ENCODE peak calls at places on chromosomes 6 and 20, in nine cellular contexts. One of them, this sample, is unnamed.

GRCh38 chr6:167699141-167700036 is 127.3 kb upstream of the AFDN start:
- DNase-seq in mesenchymal stem cell: peak
- DNase-seq in right cardiac atrium: peak
- DNase-seq in amniotic stem cell: no peak
- DNase-seq in choroid plexus epithelial cell: peak
- DNase-seq in NCI-H1105: no peak
- DNase-seq in stimulated activated CD4-positive, alpha-beta T cell treated with anti-CD3 and anti-CD28 coated beads, TNF-alpha, amount 100 ng/mL, for 1 hour: peak
- DNase-seq in small intestine: peak
- DNase-seq in adipocyte: no peak
- DNase-seq in this sample: peak

GRCh38 chr6:14934844-14935243 is 311.0 kb upstream of the JARID2 start:
- DNase-seq in mesenchymal stem cell: no peak
- DNase-seq in right cardiac atrium: no peak
- DNase-seq in amniotic stem cell: no peak
- DNase-seq in choroid plexus epithelial cell: no peak
- DNase-seq in NCI-H1105: no peak
- DNase-seq in stimulated activated CD4-positive, alpha-beta T cell treated with anti-CD3 and anti-CD28 coated beads, TNF-alpha, amount 100 ng/mL, for 1 hour: no peak
- DNase-seq in small intestine: no peak
- DNase-seq in adipocyte: no peak
- DNase-seq in this sample: no peak

GRCh38 chr6:26064619-26065257 is 22.5 kb upstream of the HFE start:
- DNase-seq in mesenchymal stem cell: peak
- DNase-seq in right cardiac atrium: no peak
- DNase-seq in amniotic stem cell: peak
- DNase-seq in choroid plexus epithelial cell: peak
- DNase-seq in NCI-H1105: no peak
- DNase-seq in stimulated activated CD4-positive, alpha-beta T cell treated with anti-CD3 and anti-CD28 coated beads, TNF-alpha, amount 100 ng/mL, for 1 hour: no peak
- DNase-seq in small intestine: peak
- DNase-seq in adipocyte: peak
- DNase-seq in this sample: no peak

GRCh38 chr20:6104493-6105188 is 18.2 kb downstream of the FERMT1 start:
- DNase-seq in mesenchymal stem cell: peak
- DNase-seq in right cardiac atrium: no peak
- DNase-seq in amniotic stem cell: no peak
- DNase-seq in choroid plexus epithelial cell: peak
- DNase-seq in NCI-H1105: no peak
- DNase-seq in stimulated activated CD4-positive, alpha-beta T cell treated with anti-CD3 and anti-CD28 coated beads, TNF-alpha, amount 100 ng/mL, for 1 hour: no peak
- DNase-seq in small intestine: no peak
- DNase-seq in adipocyte: no peak
- DNase-seq in this sample: no peak

GRCh38 chr20:47464380-47465101 is 37.1 kb upstream of the NCOA3 start:
- DNase-seq in mesenchymal stem cell: peak
- DNase-seq in right cardiac atrium: peak
- DNase-seq in amniotic stem cell: peak
- DNase-seq in choroid plexus epithelial cell: peak
- DNase-seq in NCI-H1105: no peak
- DNase-seq in stimulated activated CD4-positive, alpha-beta T cell treated with anti-CD3 and anti-CD28 coated beads, TNF-alpha, amount 100 ng/mL, for 1 hour: no peak
- DNase-seq in small intestine: peak
- DNase-seq in adipocyte: peak
- DNase-seq in this sample: peak

GRCh38 chr20:667351-668034 is 8.1 kb downstream of the SCRT2 start:
- DNase-seq in mesenchymal stem cell: peak
- DNase-seq in right cardiac atrium: peak
- DNase-seq in amniotic stem cell: no peak
- DNase-seq in choroid plexus epithelial cell: peak
- DNase-seq in NCI-H1105: no peak
- DNase-seq in stimulated activated CD4-positive, alpha-beta T cell treated with anti-CD3 and anti-CD28 coated beads, TNF-alpha, amount 100 ng/mL, for 1 hour: peak
- DNase-seq in small intestine: peak
- DNase-seq in adipocyte: peak
- DNase-seq in this sample: peak

GRCh38 chr6:162014069-162014811 is 713.3 kb downstream of the PRKN start:
- DNase-seq in mesenchymal stem cell: no peak
- DNase-seq in right cardiac atrium: no peak
- DNase-seq in amniotic stem cell: no peak
- DNase-seq in choroid plexus epithelial cell: no peak
- DNase-seq in NCI-H1105: no peak
- DNase-seq in stimulated activated CD4-positive, alpha-beta T cell treated with anti-CD3 and anti-CD28 coated beads, TNF-alpha, amount 100 ng/mL, for 1 hour: no peak
- DNase-seq in small intestine: no peak
- DNase-seq in adipocyte: no peak
- DNase-seq in this sample: no peak

GRCh38 chr6:163001341-163001740 is 273.6 kb downstream of the PACRG start:
- DNase-seq in mesenchymal stem cell: no peak
- DNase-seq in right cardiac atrium: no peak
- DNase-seq in amniotic stem cell: no peak
- DNase-seq in choroid plexus epithelial cell: peak
- DNase-seq in NCI-H1105: no peak
- DNase-seq in stimulated activated CD4-positive, alpha-beta T cell treated with anti-CD3 and anti-CD28 coated beads, TNF-alpha, amount 100 ng/mL, for 1 hour: no peak
- DNase-seq in small intestine: no peak
- DNase-seq in adipocyte: no peak
- DNase-seq in this sample: no peak

GRCh38 chr6:12709116-12709515 is 7.5 kb upstream of the PHACTR1 start:
- DNase-seq in mesenchymal stem cell: no peak
- DNase-seq in right cardiac atrium: no peak
- DNase-seq in amniotic stem cell: no peak
- DNase-seq in choroid plexus epithelial cell: peak
- DNase-seq in NCI-H1105: no peak
- DNase-seq in stimulated activated CD4-positive, alpha-beta T cell treated with anti-CD3 and anti-CD28 coated beads, TNF-alpha, amount 100 ng/mL, for 1 hour: no peak
- DNase-seq in small intestine: no peak
- DNase-seq in adipocyte: peak
- DNase-seq in this sample: no peak

GRCh38 chr6:88864347-88865057 is 98.9 kb downstream of the RNGTT start:
- DNase-seq in mesenchymal stem cell: no peak
- DNase-seq in right cardiac atrium: no peak
- DNase-seq in amniotic stem cell: no peak
- DNase-seq in choroid plexus epithelial cell: no peak
- DNase-seq in NCI-H1105: no peak
- DNase-seq in stimulated activated CD4-positive, alpha-beta T cell treated with anti-CD3 and anti-CD28 coated beads, TNF-alpha, amount 100 ng/mL, for 1 hour: no peak
- DNase-seq in small intestine: no peak
- DNase-seq in adipocyte: no peak
- DNase-seq in this sample: no peak

GRCh38 chr6:109781001-109781400 is 89.9 kb downstream of the FIG4 start:
- DNase-seq in mesenchymal stem cell: no peak
- DNase-seq in right cardiac atrium: no peak
- DNase-seq in amniotic stem cell: no peak
- DNase-seq in choroid plexus epithelial cell: no peak
- DNase-seq in NCI-H1105: no peak
- DNase-seq in stimulated activated CD4-positive, alpha-beta T cell treated with anti-CD3 and anti-CD28 coated beads, TNF-alpha, amount 100 ng/mL, for 1 hour: no peak
- DNase-seq in small intestine: no peak
- DNase-seq in adipocyte: no peak
- DNase-seq in this sample: no peak

GRCh38 chr6:14464049-14464448 is 346.5 kb downstream of the CD83 start:
- DNase-seq in mesenchymal stem cell: no peak
- DNase-seq in right cardiac atrium: no peak
- DNase-seq in amniotic stem cell: no peak
- DNase-seq in choroid plexus epithelial cell: peak
- DNase-seq in NCI-H1105: no peak
- DNase-seq in stimulated activated CD4-positive, alpha-beta T cell treated with anti-CD3 and anti-CD28 coated beads, TNF-alpha, amount 100 ng/mL, for 1 hour: no peak
- DNase-seq in small intestine: no peak
- DNase-seq in adipocyte: no peak
- DNase-seq in this sample: no peak

GRCh38 chr6:79048611-79049010 is 29.4 kb downstream of the PHIP start:
- DNase-seq in mesenchymal stem cell: peak
- DNase-seq in right cardiac atrium: no peak
- DNase-seq in amniotic stem cell: no peak
- DNase-seq in choroid plexus epithelial cell: peak
- DNase-seq in NCI-H1105: peak
- DNase-seq in stimulated activated CD4-positive, alpha-beta T cell treated with anti-CD3 and anti-CD28 coated beads, TNF-alpha, amount 100 ng/mL, for 1 hour: no peak
- DNase-seq in small intestine: peak
- DNase-seq in adipocyte: peak
- DNase-seq in this sample: no peak

GRCh38 chr6:156832166-156832743 is 55.1 kb downstream of the ARID1B start:
- DNase-seq in mesenchymal stem cell: peak
- DNase-seq in right cardiac atrium: peak
- DNase-seq in amniotic stem cell: no peak
- DNase-seq in choroid plexus epithelial cell: peak
- DNase-seq in NCI-H1105: peak
- DNase-seq in stimulated activated CD4-positive, alpha-beta T cell treated with anti-CD3 and anti-CD28 coated beads, TNF-alpha, amount 100 ng/mL, for 1 hour: no peak
- DNase-seq in small intestine: peak
- DNase-seq in adipocyte: no peak
- DNase-seq in this sample: peak

GRCh38 chr20:12984069-12984765 is 24.6 kb upstream of the SPTLC3 start:
- DNase-seq in mesenchymal stem cell: no peak
- DNase-seq in right cardiac atrium: no peak
- DNase-seq in amniotic stem cell: no peak
- DNase-seq in choroid plexus epithelial cell: no peak
- DNase-seq in NCI-H1105: no peak
- DNase-seq in stimulated activated CD4-positive, alpha-beta T cell treated with anti-CD3 and anti-CD28 coated beads, TNF-alpha, amount 100 ng/mL, for 1 hour: no peak
- DNase-seq in small intestine: peak
- DNase-seq in adipocyte: no peak
- DNase-seq in this sample: no peak

GRCh38 chr6:111653434-111653833 is 47.8 kb upstream of the TRAF3IP2 start:
- DNase-seq in mesenchymal stem cell: no peak
- DNase-seq in right cardiac atrium: no peak
- DNase-seq in amniotic stem cell: no peak
- DNase-seq in choroid plexus epithelial cell: no peak
- DNase-seq in NCI-H1105: peak
- DNase-seq in stimulated activated CD4-positive, alpha-beta T cell treated with anti-CD3 and anti-CD28 coated beads, TNF-alpha, amount 100 ng/mL, for 1 hour: no peak
- DNase-seq in small intestine: no peak
- DNase-seq in adipocyte: no peak
- DNase-seq in this sample: no peak

GRCh38 chr6:98946877-98947410 is 802 bp downstream of the FBXL4 start:
- DNase-seq in mesenchymal stem cell: no peak
- DNase-seq in right cardiac atrium: peak
- DNase-seq in amniotic stem cell: no peak
- DNase-seq in choroid plexus epithelial cell: peak
- DNase-seq in NCI-H1105: peak
- DNase-seq in stimulated activated CD4-positive, alpha-beta T cell treated with anti-CD3 and anti-CD28 coated beads, TNF-alpha, amount 100 ng/mL, for 1 hour: peak
- DNase-seq in small intestine: peak
- DNase-seq in adipocyte: peak
- DNase-seq in this sample: peak